ENCODE peak calls at places on chromosomes 16 and 17, in eight cellular contexts. V is dorsolateral prefrontal cortex, S is psoas muscle, J is trophoblast cell, Q is brain microvascular endothelial cell, D is GM23338, I is H1, N is cardiac muscle cell. A is an unnamed sample.

GRCh38 chr16:8299635-8300034 is 290.7 kb downstream of the TMEM114 start:
- DNase-seq in V (no peak), S (no peak), J (no peak), Q (no peak), D (no peak), I (no peak), N (no peak), A (no peak)

GRCh38 chr16:21283521-21284289 is 5.6 kb upstream of the CRYM start:
- DNase-seq in V (peak; percentile 50), S (peak; percentile 45), J (no peak), Q (peak; percentile 34), D (peak; percentile 89), I (peak; percentile 41), N (peak; percentile 86), A (peak; percentile 87)

GRCh38 chr16:21708533-21709115 is 44.9 kb downstream of the OTOA start:
- DNase-seq in V (peak; percentile 73), S (peak; percentile 41), J (peak; percentile 67), Q (peak; percentile 69), D (peak; percentile 91), I (no peak), N (peak; percentile 80), A (peak; percentile 73)

GRCh38 chr17:32265192-32265895 is at the start of gene RHBDL3:
- DNase-seq in V (no peak), S (peak; percentile 53), J (no peak), Q (no peak), D (peak; percentile 70), I (no peak), N (peak; percentile 38), A (no peak)

GRCh38 chr16:56226187-56226586 is 34.9 kb downstream of the GNAO1 start:
- DNase-seq in V (no peak), S (peak; percentile 22), J (no peak), Q (no peak), D (no peak), I (no peak), N (no peak), A (no peak)

GRCh38 chr16:64391009-64391663 is 730.7 kb downstream of the CDH11 start:
- DNase-seq in V (no peak), S (no peak), J (no peak), Q (peak; percentile 37), D (no peak), I (no peak), N (no peak), A (no peak)

GRCh38 chr16:10608687-10609409 is 28.4 kb upstream of the EMP2 start:
- DNase-seq in V (peak; percentile 58), S (no peak), J (peak; percentile 4), Q (no peak), D (no peak), I (no peak), N (peak; percentile 38), A (no peak)

GRCh38 chr16:50335198-50335958 is 33.4 kb downstream of the BRD7 start:
- DNase-seq in V (no peak), S (no peak), J (peak; percentile 38), Q (peak; percentile 31), D (no peak), I (no peak), N (no peak), A (no peak)

GRCh38 chr17:81552244-81553017 is at the start of gene FAAP100:
- DNase-seq in V (peak; percentile 74), S (peak; percentile 85), J (peak; percentile 72), Q (peak; percentile 48), D (peak; percentile 90), I (no peak), N (peak; percentile 87), A (peak; percentile 93)

GRCh38 chr16:55539488-55539887 is 27.0 kb upstream of the CAPNS2 start:
- DNase-seq in V (no peak), S (no peak), J (no peak), Q (no peak), D (no peak), I (no peak), N (no peak), A (no peak)

GRCh38 chr17:57464191-57464864 is 208.0 kb downstream of the MSI2 start:
- DNase-seq in V (no peak), S (peak; percentile 39), J (no peak), Q (no peak), D (no peak), I (no peak), N (no peak), A (no peak)

GRCh38 chr16:90046971-90047713 is 27.9 kb upstream of the DBNDD1 start:
- DNase-seq in V (no peak), S (peak; percentile 60), J (peak; percentile 74), Q (no peak), D (peak; percentile 45), I (no peak), N (peak; percentile 54), A (peak; percentile 80)

GRCh38 chr17:61452301-61453290 is at the start of gene TBX4:
- DNase-seq in V (no peak), S (no peak), J (no peak), Q (no peak), D (peak; percentile 76), I (no peak), N (no peak), A (no peak)

GRCh38 chr16:68069511-68070248 is 15.5 kb upstream of the NFATC3 start:
- DNase-seq in V (no peak), S (peak; percentile 80), J (no peak), Q (no peak), D (no peak), I (no peak), N (no peak), A (no peak)

GRCh38 chr17:75370288-75370687 is 35.2 kb downstream of the GRB2 start:
- DNase-seq in V (peak; percentile 58), S (peak; percentile 41), J (no peak), Q (no peak), D (no peak), I (no peak), N (no peak), A (no peak)

GRCh38 chr17:35577826-35578194 is 561 bp downstream of the PEX12 start:
- DNase-seq in V (no peak), S (no peak), J (no peak), Q (peak; percentile 11), D (no peak), I (no peak), N (no peak), A (no peak)

GRCh38 chr16:88347656-88348376 is 34.9 kb upstream of the ZNF469 start:
- DNase-seq in V (no peak), S (peak; percentile 7), J (no peak), Q (no peak), D (no peak), I (no peak), N (no peak), A (peak; percentile 34)

GRCh38 chr16:67417333-67418061 is 1.2 kb upstream of the ZDHHC1 start:
- DNase-seq in V (no peak), S (no peak), J (peak; percentile 63), Q (no peak), D (no peak), I (no peak), N (no peak), A (no peak)

GRCh38 chr17:15422392-15422957 is 44.9 kb downstream of the CDRT4 start:
- DNase-seq in V (no peak), S (no peak), J (peak; percentile 92), Q (no peak), D (no peak), I (no peak), N (no peak), A (no peak)

GRCh38 chr17:42632949-42633444 is 23.5 kb downstream of the TUBG1 start:
- DNase-seq in V (no peak), S (no peak), J (no peak), Q (no peak), D (no peak), I (no peak), N (no peak), A (no peak)

GRCh38 chr17:82331345-82331939 is 2.1 kb downstream of the SECTM1 start:
- DNase-seq in V (no peak), S (no peak), J (no peak), Q (no peak), D (no peak), I (no peak), N (no peak), A (no peak)

GRCh38 chr16:85067431-85067830 is 39.8 kb downstream of the KIAA0513 start:
- DNase-seq in V (no peak), S (no peak), J (peak; percentile 41), Q (no peak), D (no peak), I (no peak), N (no peak), A (no peak)

GRCh38 chr17:2214887-2215615 is 88.5 kb downstream of the SMG6 start:
- DNase-seq in V (no peak), S (peak; percentile 54), J (no peak), Q (peak; percentile 79), D (no peak), I (no peak), N (peak; percentile 68), A (peak; percentile 73)

GRCh38 chr17:68567035-68567434 is 34.1 kb downstream of the FAM20A start:
- DNase-seq in V (no peak), S (no peak), J (peak; percentile 19), Q (no peak), D (no peak), I (no peak), N (no peak), A (no peak)

DNA sequence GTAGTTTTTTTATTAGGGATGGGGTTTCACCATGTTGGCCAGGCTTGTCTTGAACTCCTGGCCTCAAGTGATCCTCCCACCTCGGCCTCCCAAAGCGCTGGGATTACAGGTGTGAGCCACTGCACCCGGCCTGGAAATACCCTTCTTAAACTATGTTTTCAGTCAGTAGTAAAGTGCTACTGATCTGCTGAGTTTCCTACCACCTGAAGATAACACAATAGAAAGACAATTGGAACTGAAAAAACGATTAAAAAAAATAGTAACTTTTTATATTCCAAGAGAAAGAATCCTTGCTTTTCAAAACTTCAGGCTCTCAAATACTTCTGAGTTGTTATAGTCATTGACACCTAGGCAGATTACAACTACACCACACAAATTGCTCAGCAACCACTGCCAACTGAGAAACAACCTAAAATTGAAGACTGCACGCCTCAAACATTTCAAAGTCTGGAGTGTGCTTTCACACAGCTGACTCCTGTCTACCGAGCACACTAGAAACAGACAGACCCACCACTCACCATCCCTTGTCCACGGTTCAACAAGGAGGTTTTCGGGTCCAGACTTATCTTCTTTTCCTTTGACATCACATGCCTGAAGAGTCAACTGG is 40.9 kb downstream of the ZZEF1 start:
- DNase-seq in V (no peak), S (no peak), J (no peak), Q (no peak), D (no peak), I (no peak), N (no peak), A (no peak)
- H3K27ac ChIP-seq in V (peak overlapping the region; percentile 89), S (peak overlapping the region; percentile 41), J (peak overlapping the region; percentile 82), Q (peak overlapping the region; percentile 80), D (no peak overlapping the region), I (no peak overlapping the region), N (peak overlapping the region; percentile 76), A (no peak overlapping the region)

GRCh38 chr17:72388765-72389473 is 268.1 kb downstream of the SOX9 start:
- DNase-seq in V (no peak), S (no peak), J (no peak), Q (no peak), D (no peak), I (no peak), N (no peak), A (no peak)
- H3K27ac ChIP-seq in V (no peak overlapping the region), S (no peak overlapping the region), J (no peak overlapping the region), Q (no peak overlapping the region), D (no peak overlapping the region), I (no peak overlapping the region), N (no peak overlapping the region), A (no peak overlapping the region)

GRCh38 chr16:59201821-59202220 is 467.7 kb upstream of the GOT2 start:
- DNase-seq in V (no peak), S (no peak), J (no peak), Q (no peak), D (peak; percentile 34), I (no peak), N (no peak), A (no peak)
- H3K27ac ChIP-seq in V (no peak overlapping the region), S (no peak overlapping the region), J (no peak overlapping the region), Q (no peak overlapping the region), D (no peak overlapping the region), I (no peak overlapping the region), N (no peak overlapping the region), A (no peak overlapping the region)

GRCh38 chr17:74204474-74204873 is 996 bp downstream of the RPL38 start:
- DNase-seq in V (no peak), S (no peak), J (no peak), Q (no peak), D (no peak), I (no peak), N (no peak), A (no peak)
- H3K27ac ChIP-seq in V (no peak overlapping the region), S (peak overlapping the region; percentile 93), J (no peak overlapping the region), Q (peak overlapping the region; percentile 86), D (peak overlapping the region; percentile 95), I (peak overlapping the region; percentile 92), N (peak overlapping the region; percentile 92), A (no peak overlapping the region)